ENCODE peak calls at places on chromosomes 5 and 9, in ten cellular contexts. U, I, D, E, B, S, P, H, Y and O are unnamed samples.
A peak's percentile ranks its signal among the peaks of the same experiment; 100 is the strongest.

GRCh38 chr5:154481584-154482381 is 3.8 kb upstream of the HAND1 start:
- DNase-seq in U (no peak), I (no peak), D (no peak), E (no peak), B (no peak), S (no peak), P (no peak), H (no peak), Y (no peak), O (no peak)

GRCh38 chr5:107508083-107508482 is 162.7 kb downstream of the EFNA5 start:
- DNase-seq in U (no peak), I (no peak), D (no peak), E (no peak), B (no peak), S (no peak), P (no peak), H (no peak), Y (no peak), O (no peak)

GRCh38 chr5:51386916-51387853 is 3.9 kb downstream of the ISL1 start:
- DNase-seq in U (peak; percentile 43), I (no peak), D (no peak), E (no peak), B (no peak), S (no peak), P (peak; percentile 68), H (no peak), Y (no peak), O (no peak)

GRCh38 chr5:31611002-31611401 is 27.9 kb upstream of the PDZD2 start:
- DNase-seq in U (no peak), I (no peak), D (no peak), E (no peak), B (no peak), S (no peak), P (no peak), H (no peak), Y (no peak), O (no peak)

GRCh38 chr5:117604845-117605244 is 1030.2 kb upstream of the SEMA6A start:
- DNase-seq in U (no peak), I (no peak), D (no peak), E (no peak), B (no peak), S (no peak), P (no peak), H (no peak), Y (no peak), O (no peak)

GRCh38 chr9:138063785-138064184 is 186.2 kb downstream of the CACNA1B start:
- DNase-seq in U (no peak), I (no peak), D (no peak), E (no peak), B (no peak), S (no peak), P (no peak), H (peak; percentile 44), Y (no peak), O (no peak)

GRCh38 chr9:2493578-2493977 is 128.0 kb upstream of the VLDLR start:
- DNase-seq in U (no peak), I (no peak), D (no peak), E (no peak), B (no peak), S (no peak), P (no peak), H (no peak), Y (no peak), O (no peak)

GRCh38 chr9:124741681-124742080 is 29.4 kb downstream of the NR6A1 start:
- DNase-seq in U (no peak), I (no peak), D (no peak), E (no peak), B (no peak), S (no peak), P (no peak), H (no peak), Y (no peak), O (no peak)

GRCh38 chr9:22067196-22067595 is 58.1 kb upstream of the CDKN2B start:
- DNase-seq in U (no peak), I (no peak), D (no peak), E (no peak), B (no peak), S (no peak), P (no peak), H (no peak), Y (no peak), O (no peak)

GRCh38 chr5:59540366-59540765 is 353.2 kb downstream of the PDE4D start:
- DNase-seq in U (peak; percentile 28), I (no peak), D (no peak), E (no peak), B (no peak), S (no peak), P (no peak), H (no peak), Y (no peak), O (no peak)

GRCh38 chr9:130698514-130698913 is 4.9 kb downstream of the EXOSC2 start:
- DNase-seq in U (no peak), I (no peak), D (no peak), E (no peak), B (no peak), S (no peak), P (no peak), H (no peak), Y (no peak), O (no peak)

GRCh38 chr9:120910643-120911042 is 16.0 kb downstream of the TRAF1 start:
- DNase-seq in U (no peak), I (no peak), D (no peak), E (no peak), B (no peak), S (no peak), P (no peak), H (no peak), Y (no peak), O (no peak)

GRCh38 chr9:120912958-120913672 is 13.5 kb downstream of the TRAF1 start:
- DNase-seq in U (no peak), I (no peak), D (no peak), E (no peak), B (no peak), S (no peak), P (no peak), H (no peak), Y (no peak), O (no peak)

GRCh38 chr9:120913673-120914266 is 12.8 kb downstream of the TRAF1 start:
- DNase-seq in U (no peak), I (no peak), D (no peak), E (no peak), B (no peak), S (no peak), P (no peak), H (no peak), Y (no peak), O (peak; percentile 43)

GRCh38 chr9:120911295-120911843 is 15.2 kb downstream of the TRAF1 start:
- DNase-seq in U (no peak), I (no peak), D (no peak), E (no peak), B (no peak), S (no peak), P (no peak), H (no peak), Y (no peak), O (no peak)

GRCh38 chr9:120909904-120910303 is 16.7 kb downstream of the TRAF1 start:
- DNase-seq in U (no peak), I (no peak), D (no peak), E (no peak), B (no peak), S (peak; percentile 16), P (no peak), H (no peak), Y (no peak), O (no peak)
- TF ChIP-seq POLR2A in U (no peak), I (no peak), D (no peak), E (no peak), B (no peak), S (no peak), P (no peak), H (no peak), Y (no peak), O (no peak)

GRCh38 chr9:89764217-89764616 is 159.4 kb downstream of the GADD45G start:
- DNase-seq in U (no peak), I (no peak), D (no peak), E (no peak), B (no peak), S (no peak), P (no peak), H (peak; percentile 55), Y (no peak), O (no peak)
- TF ChIP-seq POLR2A in U (no peak), I (no peak), D (no peak), E (no peak), B (no peak), S (no peak), P (no peak), H (no peak), Y (no peak), O (no peak)

DNA sequence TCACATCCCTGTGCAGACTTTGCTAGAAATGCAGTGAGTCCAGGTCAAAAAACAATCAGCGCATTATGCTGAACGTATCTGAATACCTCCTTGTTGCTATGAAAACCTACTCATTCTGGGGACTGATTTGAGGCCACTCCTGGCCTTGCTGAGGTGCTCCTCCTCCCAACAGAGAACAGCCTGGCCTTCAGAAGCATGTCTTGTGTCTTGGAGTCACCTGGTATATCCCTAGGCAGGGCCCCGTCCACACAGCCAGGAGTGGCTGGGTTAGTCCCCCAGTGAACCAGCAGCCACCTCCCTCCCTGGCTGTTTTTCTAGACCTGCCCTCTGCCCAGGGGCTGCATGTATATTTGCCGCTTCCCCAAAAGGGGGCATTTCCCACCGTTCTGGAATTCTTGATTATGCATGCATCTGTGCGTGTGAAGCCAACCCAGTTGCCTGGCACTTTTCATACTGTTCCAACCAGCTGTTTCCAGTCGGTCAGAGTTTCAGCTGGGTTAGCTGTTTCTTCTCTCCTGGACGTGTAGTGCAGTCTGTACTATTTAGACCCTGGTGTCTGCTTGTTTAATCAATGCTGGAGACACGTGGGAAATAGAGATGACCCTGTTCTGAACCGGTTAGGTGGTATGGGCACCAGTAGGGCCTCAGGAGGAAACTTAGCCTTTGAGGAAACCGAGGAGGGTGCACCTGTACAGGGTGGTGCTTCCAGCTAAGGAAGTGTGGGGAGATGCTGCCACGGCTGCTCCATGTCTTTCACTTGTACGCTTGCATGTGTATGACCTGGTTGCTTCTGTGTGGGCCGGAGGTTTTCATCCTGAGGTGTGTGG is 99.4 kb upstream of the SPATA31C2 start:
- DNase-seq in U (no peak), I (no peak), D (no peak), E (no peak), B (no peak), S (no peak), P (no peak), H (no peak), Y (no peak), O (no peak)
- TF ChIP-seq POLR2A in U (no peak), I (no peak), D (no peak), E (no peak), B (no peak), S (no peak), P (no peak), H (no peak), Y (no peak), O (no peak)

DNA sequence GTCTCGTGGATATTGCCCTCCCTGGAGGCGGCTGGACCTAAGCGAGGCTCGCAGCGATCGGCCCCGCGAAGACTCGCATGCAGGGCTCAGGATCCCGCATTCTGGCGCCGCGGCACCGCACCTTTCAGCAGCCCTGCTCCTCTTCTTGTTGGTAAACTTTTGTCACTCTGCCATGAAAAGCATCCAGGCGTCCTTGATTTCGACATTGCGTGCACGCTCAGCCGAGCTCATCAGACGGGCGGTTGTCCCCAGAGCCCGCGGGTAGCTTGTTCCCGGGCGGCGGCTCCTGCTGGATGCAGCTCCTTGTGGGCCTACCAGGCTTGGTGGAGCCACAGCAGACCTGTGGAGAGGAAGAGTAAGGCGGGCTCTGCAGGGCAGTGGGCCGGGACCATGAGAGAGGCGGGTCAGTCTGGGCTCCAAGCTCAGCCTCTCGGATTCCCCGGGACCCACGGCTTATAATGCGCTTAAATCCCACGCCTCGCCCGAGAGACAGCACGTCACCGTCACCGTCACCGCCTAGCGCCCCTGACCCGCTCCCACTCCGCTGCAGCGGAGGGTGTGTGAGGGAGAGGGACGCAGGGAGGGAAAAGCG is 1.8 kb upstream of the ANKRD18A start:
- DNase-seq in U (no peak), I (no peak), D (no peak), E (peak; percentile 30), B (peak; percentile 81), S (no peak), P (no peak), H (peak; percentile 82), Y (no peak), O (no peak)
- TF ChIP-seq POLR2A in U (no peak), I (no peak), D (no peak), E (no peak), B (peak; percentile 57), S (no peak), P (no peak), H (no peak), Y (no peak), O (no peak)